ENCODE peak calls at places on chromosomes 6 and 20, in seven cellular contexts. One of them, this sample, is unnamed.

GRCh38 chr6:7561153-7561964 is 19.9 kb downstream of the DSP start:
- DNase-seq in left ventricle myocardium inferior: no peak
- DNase-seq in NCI-H1092 treated with DMSO at 0.1 percent for 48 hours: peak
- DNase-seq in midbrain: no peak
- DNase-seq in H54: no peak
- DNase-seq in GM18507: no peak
- DNase-seq in cardiac muscle cell: peak
- DNase-seq in this sample: no peak

GRCh38 chr6:28383235-28384142 is 16.1 kb downstream of the ZSCAN12 start:
- DNase-seq in cardiac muscle cell: peak
- DNase-seq in left ventricle myocardium inferior: peak
- DNase-seq in midbrain: peak
- DNase-seq in NCI-H1092 treated with DMSO at 0.1 percent for 48 hours: peak
- DNase-seq in GM18507: peak
- DNase-seq in H54: peak
- DNase-seq in this sample: peak

GRCh38 chr6:157715766-157716171 is 107.3 kb upstream of the SNX9 start:
- DNase-seq in midbrain: no peak
- DNase-seq in NCI-H1092 treated with DMSO at 0.1 percent for 48 hours: no peak
- DNase-seq in left ventricle myocardium inferior: peak
- DNase-seq in GM18507: no peak
- DNase-seq in cardiac muscle cell: no peak
- DNase-seq in H54: no peak
- DNase-seq in this sample: peak

GRCh38 chr6:47146426-47147174 is 104.5 kb upstream of the ADGRF1 start:
- DNase-seq in GM18507: no peak
- DNase-seq in left ventricle myocardium inferior: no peak
- DNase-seq in H54: no peak
- DNase-seq in midbrain: no peak
- DNase-seq in cardiac muscle cell: no peak
- DNase-seq in NCI-H1092 treated with DMSO at 0.1 percent for 48 hours: no peak
- DNase-seq in this sample: peak

GRCh38 chr6:106444777-106445507 is 84.4 kb downstream of the CRYBG1 start:
- DNase-seq in midbrain: peak
- DNase-seq in GM18507: peak
- DNase-seq in left ventricle myocardium inferior: no peak
- DNase-seq in cardiac muscle cell: peak
- DNase-seq in NCI-H1092 treated with DMSO at 0.1 percent for 48 hours: peak
- DNase-seq in H54: peak
- DNase-seq in this sample: peak

GRCh38 chr6:139881728-139882211 is 507.3 kb upstream of the CITED2 start:
- DNase-seq in NCI-H1092 treated with DMSO at 0.1 percent for 48 hours: peak
- DNase-seq in cardiac muscle cell: peak
- DNase-seq in left ventricle myocardium inferior: no peak
- DNase-seq in H54: peak
- DNase-seq in midbrain: peak
- DNase-seq in GM18507: peak
- DNase-seq in this sample: peak

GRCh38 chr20:57772349-57772964 is 62.6 kb upstream of the PMEPA1 start:
- DNase-seq in NCI-H1092 treated with DMSO at 0.1 percent for 48 hours: no peak
- DNase-seq in H54: peak
- DNase-seq in left ventricle myocardium inferior: no peak
- DNase-seq in GM18507: no peak
- DNase-seq in cardiac muscle cell: no peak
- DNase-seq in midbrain: no peak
- DNase-seq in this sample: peak

GRCh38 chr20:62739067-62739466 is 30.4 kb downstream of the NTSR1 start:
- DNase-seq in midbrain: no peak
- DNase-seq in NCI-H1092 treated with DMSO at 0.1 percent for 48 hours: no peak
- DNase-seq in H54: no peak
- DNase-seq in left ventricle myocardium inferior: peak
- DNase-seq in GM18507: no peak
- DNase-seq in cardiac muscle cell: no peak
- DNase-seq in this sample: no peak

GRCh38 chr20:57813870-57814269 is 104.1 kb upstream of the PMEPA1 start:
- DNase-seq in NCI-H1092 treated with DMSO at 0.1 percent for 48 hours: no peak
- DNase-seq in H54: no peak
- DNase-seq in cardiac muscle cell: no peak
- DNase-seq in midbrain: no peak
- DNase-seq in GM18507: no peak
- DNase-seq in left ventricle myocardium inferior: no peak
- DNase-seq in this sample: no peak

GRCh38 chr20:17655865-17656489 is 26.1 kb downstream of the RRBP1 start:
- DNase-seq in GM18507: no peak
- DNase-seq in cardiac muscle cell: no peak
- DNase-seq in midbrain: no peak
- DNase-seq in NCI-H1092 treated with DMSO at 0.1 percent for 48 hours: no peak
- DNase-seq in H54: peak
- DNase-seq in left ventricle myocardium inferior: no peak
- DNase-seq in this sample: peak

GRCh38 chr6:9455794-9456193 is 959.1 kb downstream of the TFAP2A start:
- DNase-seq in NCI-H1092 treated with DMSO at 0.1 percent for 48 hours: no peak
- DNase-seq in midbrain: no peak
- DNase-seq in left ventricle myocardium inferior: no peak
- DNase-seq in GM18507: no peak
- DNase-seq in cardiac muscle cell: no peak
- DNase-seq in H54: no peak
- DNase-seq in this sample: no peak

GRCh38 chr20:18527836-18528235 is 20.1 kb downstream of the SEC23B start:
- DNase-seq in NCI-H1092 treated with DMSO at 0.1 percent for 48 hours: no peak
- DNase-seq in GM18507: no peak
- DNase-seq in cardiac muscle cell: no peak
- DNase-seq in H54: peak
- DNase-seq in left ventricle myocardium inferior: no peak
- DNase-seq in midbrain: no peak
- DNase-seq in this sample: peak

This sample was measured in GM03348.